ENCODE peak calls at places on chromosomes 5 and 9, in ten cellular contexts. I, H, T, S, C, O, Y, M, Q and N are unnamed samples.
A peak's percentile ranks its signal among the peaks of the same experiment; 100 is the strongest.

GRCh38 chr9:34177906-34178697 is 741 bp upstream of the UBAP1 start:
- DNase-seq in Y (no peak), M (peak; percentile 63), I (no peak), T (no peak), H (no peak), C (no peak), S (no peak), Q (no peak), O (no peak), N (no peak)

GRCh38 chr9:4489919-4490704 is at the start of gene SLC1A1:
- DNase-seq in T (peak; percentile 52), M (peak; percentile 80), H (peak; percentile 91), I (peak; percentile 60), O (peak; percentile 87), S (peak; percentile 75), Q (peak; percentile 45), C (peak; percentile 11), Y (peak; percentile 21), N (no peak)

GRCh38 chr9:21854594-21854993 is 52.2 kb downstream of the MTAP start:
- DNase-seq in H (peak; percentile 90), O (no peak), T (peak; percentile 89), I (peak; percentile 94), Q (no peak), S (no peak), M (peak; percentile 58), Y (peak; percentile 78), C (peak; percentile 22), N (peak; percentile 47)

GRCh38 chr5:154714271-154714986 is 40.7 kb upstream of the LARP1 start:
- DNase-seq in C (no peak), O (no peak), S (no peak), H (peak; percentile 91), T (peak; percentile 37), I (peak; percentile 67), Q (no peak), M (no peak), Y (peak; percentile 77), N (no peak)

GRCh38 chr5:158165647-158166046 is 306.7 kb upstream of the CLINT1 start:
- DNase-seq in I (no peak), Y (no peak), H (no peak), M (no peak), S (no peak), Q (no peak), O (no peak), C (no peak), T (no peak), N (no peak)

GRCh38 chr5:81233080-81233634 is at the start of gene CKMT2:
- DNase-seq in M (peak; percentile 86), Q (peak; percentile 40), S (peak; percentile 92), I (peak; percentile 65), Y (no peak), C (no peak), O (peak; percentile 89), H (peak; percentile 49), T (peak; percentile 34), N (no peak)

GRCh38 chr9:89477811-89478583 is 19.9 kb downstream of the SEMA4D start:
- DNase-seq in S (peak; percentile 48), M (peak; percentile 51), H (peak; percentile 31), C (peak; percentile 54), Q (no peak), Y (peak; percentile 46), T (peak; percentile 74), I (peak; percentile 72), O (no peak), N (no peak)

GRCh38 chr5:14787801-14788579 is 83.6 kb downstream of the ANKH start:
- DNase-seq in T (no peak), H (no peak), C (no peak), I (no peak), M (no peak), Q (no peak), S (no peak), O (no peak), Y (no peak), N (no peak)

DNA sequence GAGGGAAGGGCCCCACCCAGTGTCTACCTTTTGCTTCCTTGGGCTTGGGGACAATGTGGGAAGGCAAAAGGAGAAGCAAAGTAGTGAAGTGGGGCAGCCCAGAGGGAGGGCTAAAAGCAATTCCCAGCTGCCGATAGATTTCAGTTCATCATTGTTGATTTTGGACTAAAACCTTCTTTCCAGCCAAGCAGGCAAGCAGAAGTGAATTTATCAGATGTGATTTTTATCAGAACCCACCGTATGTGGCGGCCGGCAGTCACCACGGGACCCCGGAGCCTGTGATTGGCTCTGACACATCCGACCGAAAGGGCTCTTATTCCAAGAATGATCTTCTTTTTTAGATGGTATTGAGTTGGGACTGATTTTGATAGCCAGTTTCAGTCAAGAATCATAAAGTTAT is 559.9 kb downstream of the PSAT1 start:
- DNase-seq in Y (no peak), Q (no peak), H (no peak), O (no peak), M (no peak), C (no peak), I (no peak), T (no peak), S (no peak), N (no peak)
- H3K4me3 ChIP-seq in Y (no peak overlapping the region), Q (no peak overlapping the region), H (no peak overlapping the region), O (no peak overlapping the region), M (no peak overlapping the region), C (no peak overlapping the region), I (no peak overlapping the region), T (no peak overlapping the region), S (no peak overlapping the region), N (no peak overlapping the region)

GRCh38 chr5:5473224-5473623 is 50.7 kb downstream of the ICE1 start:
- DNase-seq in C (no peak), S (no peak), M (no peak), H (no peak), T (peak; percentile 39), O (no peak), I (no peak), Q (no peak), Y (peak; percentile 72), N (no peak)

GRCh38 chr5:5470933-5471332 is 48.5 kb downstream of the ICE1 start:
- DNase-seq in S (no peak), Q (no peak), O (no peak), H (no peak), T (no peak), Y (no peak), I (no peak), C (no peak), M (no peak), N (no peak)

GRCh38 chr5:5480481-5481111 is 58.1 kb downstream of the ICE1 start:
- DNase-seq in O (no peak), M (no peak), Q (no peak), H (no peak), C (no peak), I (no peak), T (no peak), Y (no peak), S (no peak), N (no peak)

GRCh38 chr5:5474961-5475360 is 52.5 kb downstream of the ICE1 start:
- DNase-seq in Q (no peak), I (no peak), M (no peak), T (no peak), C (no peak), Y (no peak), H (no peak), S (no peak), O (no peak), N (no peak)

DNA sequence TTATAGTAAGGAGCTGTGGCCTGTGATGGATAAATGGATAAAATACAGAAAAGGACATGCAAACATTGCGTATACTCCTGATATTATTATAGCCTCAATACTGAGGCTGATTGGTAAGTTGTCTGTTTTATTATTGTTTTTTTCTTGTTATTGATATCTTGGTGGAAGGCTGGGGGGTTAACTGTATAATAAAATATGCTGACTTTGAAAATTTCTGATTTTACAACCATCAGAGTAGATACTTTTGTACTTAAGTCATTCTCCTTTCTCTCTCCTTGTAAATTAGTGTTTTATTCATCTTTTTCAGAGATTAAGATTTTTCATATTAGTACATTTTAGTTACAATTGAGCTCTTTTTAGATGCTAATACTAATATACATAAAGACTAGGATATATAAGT is 53.5 kb downstream of the ICE1 start:
- DNase-seq in H (no peak), T (no peak), S (no peak), M (no peak), O (no peak), C (no peak), I (no peak), Y (no peak), Q (no peak), N (no peak)
- H3K4me3 ChIP-seq in H (no peak overlapping the region), T (no peak overlapping the region), S (no peak overlapping the region), M (no peak overlapping the region), O (no peak overlapping the region), C (no peak overlapping the region), I (no peak overlapping the region), Y (no peak overlapping the region), Q (no peak overlapping the region), N (no peak overlapping the region)

GRCh38 chr9:120873512-120873911 is 3.5 kb downstream of the PHF19 start:
- DNase-seq in T (peak; percentile 18), M (no peak), S (peak; percentile 90), Y (no peak), Q (no peak), I (no peak), C (no peak), O (no peak), H (peak; percentile 40), N (no peak)

GRCh38 chr9:120875954-120876841 is 790 bp downstream of the PHF19 start:
- DNase-seq in H (peak; percentile 77), Y (peak; percentile 85), T (peak; percentile 69), S (peak; percentile 90), M (peak; percentile 84), O (peak; percentile 90), C (peak; percentile 38), Q (peak; percentile 71), I (peak; percentile 81), N (peak; percentile 52)

GRCh38 chr9:120875643-120875953 is 1.4 kb downstream of the PHF19 start:
- DNase-seq in O (no peak), T (no peak), Q (no peak), H (no peak), C (no peak), S (peak; percentile 73), I (no peak), M (no peak), Y (no peak), N (no peak)

GRCh38 chr9:120874226-120874839 is 2.7 kb downstream of the PHF19 start:
- DNase-seq in Q (no peak), T (no peak), Y (no peak), H (no peak), O (peak; percentile 36), C (no peak), M (no peak), I (no peak), S (no peak), N (no peak)

GRCh38 chr9:120874861-120875565 is 2.0 kb downstream of the PHF19 start:
- DNase-seq in I (no peak), T (no peak), O (no peak), S (no peak), Y (no peak), H (peak; percentile 60), C (no peak), Q (no peak), M (no peak), N (no peak)
- H3K4me3 ChIP-seq in I (no peak overlapping the region), T (peak overlapping the region; percentile 56), O (no peak overlapping the region), S (no peak overlapping the region), Y (no peak overlapping the region), H (no peak overlapping the region), C (no peak overlapping the region), Q (no peak overlapping the region), M (no peak overlapping the region), N (no peak overlapping the region)

GRCh38 chr9:119955276-119955675 is 586.0 kb upstream of the BRINP1 start:
- DNase-seq in C (no peak), M (no peak), Y (peak; percentile 13), H (no peak), T (peak; percentile 17), I (no peak), Q (no peak), S (no peak), O (no peak), N (no peak)

GRCh38 chr9:119951090-119951489 is 581.9 kb upstream of the BRINP1 start:
- DNase-seq in C (peak; percentile 94), O (no peak), T (peak; percentile 97), Y (peak; percentile 72), S (no peak), Q (no peak), H (no peak), I (peak; percentile 12), M (no peak), N (no peak)

DNA sequence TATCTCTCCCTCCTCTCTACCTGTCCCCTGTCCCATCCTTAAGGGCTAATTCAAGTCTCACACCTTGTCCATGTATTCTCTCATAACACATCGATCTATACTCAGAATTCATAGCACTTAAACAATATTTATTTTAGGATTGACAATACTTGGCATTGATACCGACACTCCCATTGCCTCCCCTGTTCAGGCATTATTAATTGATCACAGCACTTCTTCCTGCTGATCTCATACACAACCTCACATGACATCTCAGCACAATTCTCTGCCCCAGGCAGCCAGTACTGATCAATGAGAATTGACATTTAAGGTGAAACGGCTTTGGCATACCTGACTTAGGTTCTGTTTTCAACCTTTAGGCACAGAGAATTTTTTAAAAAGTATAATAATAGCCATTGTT is 582.4 kb upstream of the BRINP1 start:
- DNase-seq in C (no peak), H (no peak), M (no peak), T (no peak), Y (no peak), O (no peak), S (no peak), Q (no peak), I (no peak), N (no peak)
- H3K4me3 ChIP-seq in C (no peak overlapping the region), H (no peak overlapping the region), M (no peak overlapping the region), T (no peak overlapping the region), Y (no peak overlapping the region), O (no peak overlapping the region), S (no peak overlapping the region), Q (no peak overlapping the region), I (no peak overlapping the region), N (no peak overlapping the region)